ENCODE peak calls at places on chromosomes 1 and 21, in four cellular contexts. One of them, this sample, is unnamed.

GRCh38 chr1:44212355-44213221 is 683 bp upstream of the DMAP1 start:
- DNase-seq in H1: no peak
- DNase-seq in HepG2: no peak
- DNase-seq in A549: no peak
- DNase-seq in this sample: peak; percentile 7

GRCh38 chr1:245086389-245086969 is 68.3 kb upstream of the KIF26B start:
- DNase-seq in H1: no peak
- DNase-seq in HepG2: peak; percentile 55
- DNase-seq in A549: peak; percentile 7
- DNase-seq in this sample: no peak

GRCh38 chr1:234564035-234565029 is 45.6 kb downstream of the IRF2BP2 start:
- DNase-seq in HepG2: peak; percentile 66
- DNase-seq in H1: peak; percentile 3
- DNase-seq in A549: peak; percentile 83
- DNase-seq in this sample: no peak

GRCh38 chr1:39737546-39738169 is 1.0 kb upstream of the PPIE start:
- DNase-seq in A549: no peak
- DNase-seq in HepG2: peak; percentile 70
- DNase-seq in H1: no peak
- DNase-seq in this sample: no peak

GRCh38 chr1:22105611-22106207 is 37.2 kb downstream of the WNT4 start:
- DNase-seq in A549: peak; percentile 56
- DNase-seq in H1: no peak
- DNase-seq in HepG2: peak; percentile 44
- DNase-seq in this sample: no peak

GRCh38 chr1:119115301-119115700 is 25.2 kb downstream of the WARS2 start:
- DNase-seq in HepG2: no peak
- DNase-seq in H1: no peak
- DNase-seq in A549: no peak
- DNase-seq in this sample: no peak

GRCh38 chr1:117176579-117176978 is 34.1 kb downstream of the VTCN1 start:
- DNase-seq in HepG2: no peak
- DNase-seq in A549: no peak
- DNase-seq in H1: no peak
- DNase-seq in this sample: no peak

GRCh38 chr1:164559342-164560070 is 522 bp downstream of the PBX1 start:
- DNase-seq in A549: peak; percentile 52
- DNase-seq in HepG2: peak; percentile 3
- DNase-seq in H1: no peak
- DNase-seq in this sample: no peak

GRCh38 chr1:113282897-113283285 is 107.4 kb upstream of the MAGI3 start:
- DNase-seq in A549: no peak
- DNase-seq in HepG2: no peak
- DNase-seq in H1: no peak
- DNase-seq in this sample: no peak

GRCh38 chr1:121586369-121587229 is 401.8 kb downstream of the SRGAP2C start:
- DNase-seq in H1: no peak
- DNase-seq in HepG2: peak; percentile 97
- DNase-seq in A549: no peak
- DNase-seq in this sample: no peak

GRCh38 chr1:38000529-38001453 is 4.5 kb downstream of the FHL3 start:
- DNase-seq in H1: no peak
- DNase-seq in A549: no peak
- DNase-seq in HepG2: peak; percentile 56
- DNase-seq in this sample: no peak

GRCh38 chr1:166903232-166903631 is 27.2 kb upstream of the TADA1 start:
- DNase-seq in H1: no peak
- DNase-seq in HepG2: no peak
- DNase-seq in A549: no peak
- DNase-seq in this sample: peak; percentile 9

GRCh38 chr1:209751627-209752231 is 4.1 kb upstream of the TRAF3IP3 start:
- DNase-seq in HepG2: no peak
- DNase-seq in A549: no peak
- DNase-seq in H1: no peak
- DNase-seq in this sample: peak; percentile 86

GRCh38 chr1:97364086-97364485 is 556.7 kb downstream of the DPYD start:
- DNase-seq in HepG2: no peak
- DNase-seq in A549: no peak
- DNase-seq in H1: no peak
- DNase-seq in this sample: no peak

GRCh38 chr1:19387045-19387467 is 74.9 kb downstream of the SLC66A1 start:
- DNase-seq in H1: no peak
- DNase-seq in HepG2: peak; percentile 88
- DNase-seq in A549: no peak
- DNase-seq in this sample: no peak

GRCh38 chr21:25938673-25939395 is 204.1 kb downstream of the GABPA start:
- DNase-seq in A549: no peak
- DNase-seq in HepG2: no peak
- DNase-seq in H1: no peak
- DNase-seq in this sample: no peak

GRCh38 chr21:45950740-45951515 is 30.6 kb upstream of the COL6A1 start:
- DNase-seq in HepG2: no peak
- DNase-seq in H1: no peak
- DNase-seq in A549: no peak
- DNase-seq in this sample: no peak

GRCh38 chr1:203692565-203693470 is 66.2 kb downstream of the ATP2B4 start:
- DNase-seq in A549: peak; percentile 82
- DNase-seq in H1: no peak
- DNase-seq in HepG2: no peak
- DNase-seq in this sample: no peak

GRCh38 chr1:92934395-92935378 is 26.6 kb downstream of the DIPK1A start:
- DNase-seq in HepG2: no peak
- DNase-seq in A549: no peak
- DNase-seq in H1: no peak
- DNase-seq in this sample: no peak

GRCh38 chr1:41862411-41863221 is 56.1 kb downstream of the HIVEP3 start:
- DNase-seq in A549: peak; percentile 86
- DNase-seq in HepG2: no peak
- DNase-seq in H1: no peak
- DNase-seq in this sample: no peak

GRCh38 chr21:42392731-42393442 is 3.0 kb downstream of the TMPRSS3 start:
- DNase-seq in HepG2: peak; percentile 23
- DNase-seq in H1: no peak
- DNase-seq in A549: no peak
- DNase-seq in this sample: peak; percentile 96
- TF ChIP-seq HDAC2 in HepG2: no peak
- TF ChIP-seq HDAC2 in H1: no peak
- TF ChIP-seq HDAC2 in A549: no peak
- TF ChIP-seq HDAC2 in this sample: no peak

GRCh38 chr21:33936221-33937038 is 20.8 kb upstream of the ATP5PO start:
- DNase-seq in A549: no peak
- DNase-seq in H1: no peak
- DNase-seq in HepG2: no peak
- DNase-seq in this sample: no peak
- TF ChIP-seq HDAC2 in A549: no peak
- TF ChIP-seq HDAC2 in H1: no peak
- TF ChIP-seq HDAC2 in HepG2: no peak
- TF ChIP-seq HDAC2 in this sample: no peak

DNA sequence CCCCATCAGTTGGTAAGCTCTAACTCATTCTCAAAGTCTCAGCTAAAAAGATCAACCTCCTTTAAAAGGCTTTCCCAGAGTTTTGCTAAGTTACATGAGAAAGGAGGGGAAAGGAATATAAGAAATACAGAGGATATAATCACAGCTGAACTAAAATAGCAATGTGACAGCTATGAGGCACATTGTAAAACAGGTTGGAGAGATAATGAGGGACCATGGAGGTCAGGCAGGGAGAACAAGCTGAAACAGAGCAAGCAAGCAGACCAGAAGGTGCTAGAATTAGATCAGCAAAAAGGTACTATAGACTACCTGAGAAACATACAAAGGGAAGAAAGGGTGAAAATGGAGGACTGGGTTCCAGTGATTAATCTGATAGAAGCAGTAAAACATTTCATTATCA is 28.5 kb downstream of the GPATCH2 start:
- DNase-seq in H1: no peak
- DNase-seq in A549: no peak
- DNase-seq in HepG2: no peak
- DNase-seq in this sample: no peak
- TF ChIP-seq HDAC2 in H1: no peak
- TF ChIP-seq HDAC2 in A549: no peak
- TF ChIP-seq HDAC2 in HepG2: no peak
- TF ChIP-seq HDAC2 in this sample: no peak

GRCh38 chr1:87795615-87796337 is 467.1 kb downstream of the LMO4 start:
- DNase-seq in HepG2: peak; percentile 96
- DNase-seq in A549: peak; percentile 89
- DNase-seq in H1: no peak
- DNase-seq in this sample: no peak
- TF ChIP-seq HDAC2 in HepG2: no peak
- TF ChIP-seq HDAC2 in A549: no peak
- TF ChIP-seq HDAC2 in H1: no peak
- TF ChIP-seq HDAC2 in this sample: no peak

GRCh38 chr1:26540346-26540745 is 10.8 kb downstream of the RPS6KA1 start:
- DNase-seq in H1: no peak
- DNase-seq in HepG2: no peak
- DNase-seq in A549: no peak
- DNase-seq in this sample: no peak
- TF ChIP-seq HDAC2 in H1: no peak
- TF ChIP-seq HDAC2 in HepG2: no peak
- TF ChIP-seq HDAC2 in A549: no peak
- TF ChIP-seq HDAC2 in this sample: no peak

GRCh38 chr1:78591971-78592370 is 28.3 kb upstream of the IFI44L start:
- DNase-seq in A549: no peak
- DNase-seq in H1: no peak
- DNase-seq in HepG2: no peak
- DNase-seq in this sample: no peak
- TF ChIP-seq HDAC2 in A549: no peak
- TF ChIP-seq HDAC2 in H1: no peak
- TF ChIP-seq HDAC2 in HepG2: no peak
- TF ChIP-seq HDAC2 in this sample: no peak

DNA sequence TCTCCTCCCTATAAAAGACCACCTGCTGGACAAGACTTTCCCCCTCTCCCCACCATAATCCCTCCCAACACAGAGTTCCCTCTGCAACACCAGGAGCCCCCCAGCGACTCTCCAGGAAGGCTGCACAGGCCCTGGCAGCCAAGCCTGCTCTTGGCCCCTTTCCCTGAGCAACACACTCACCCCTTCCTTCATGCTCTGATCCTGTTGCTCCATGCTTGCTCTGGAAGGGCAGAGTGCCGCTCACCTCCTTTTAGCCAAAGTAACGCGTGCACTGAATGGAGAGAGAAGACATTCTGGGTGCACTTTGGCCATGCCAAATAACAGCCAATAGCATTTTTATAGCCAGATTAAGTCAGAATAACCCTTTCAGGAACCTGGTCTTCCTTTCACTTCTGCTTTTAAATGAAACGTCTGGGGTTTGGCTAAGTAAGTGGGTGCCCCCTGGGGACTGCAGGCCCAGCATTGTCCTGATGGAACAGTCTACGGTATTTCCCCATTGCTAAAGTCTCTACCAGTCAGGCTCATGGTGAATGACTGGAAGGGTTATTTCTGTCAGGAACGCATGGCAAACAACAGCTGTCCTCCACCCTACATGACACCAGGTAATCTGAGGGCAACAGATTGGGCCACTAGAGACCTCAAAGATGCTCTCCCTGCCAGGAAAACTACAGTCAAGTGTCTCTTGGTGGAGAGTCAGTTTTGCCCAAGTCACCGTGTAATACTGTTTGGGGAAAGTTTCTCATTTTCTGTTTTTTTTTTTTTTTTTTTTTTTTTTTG is at the start of gene SLC2A5:
- DNase-seq in A549: no peak
- DNase-seq in HepG2: no peak
- DNase-seq in H1: no peak
- DNase-seq in this sample: peak; percentile 93
- TF ChIP-seq HDAC2 in A549: no peak
- TF ChIP-seq HDAC2 in HepG2: no peak
- TF ChIP-seq HDAC2 in H1: no peak
- TF ChIP-seq HDAC2 in this sample: no peak

DNA sequence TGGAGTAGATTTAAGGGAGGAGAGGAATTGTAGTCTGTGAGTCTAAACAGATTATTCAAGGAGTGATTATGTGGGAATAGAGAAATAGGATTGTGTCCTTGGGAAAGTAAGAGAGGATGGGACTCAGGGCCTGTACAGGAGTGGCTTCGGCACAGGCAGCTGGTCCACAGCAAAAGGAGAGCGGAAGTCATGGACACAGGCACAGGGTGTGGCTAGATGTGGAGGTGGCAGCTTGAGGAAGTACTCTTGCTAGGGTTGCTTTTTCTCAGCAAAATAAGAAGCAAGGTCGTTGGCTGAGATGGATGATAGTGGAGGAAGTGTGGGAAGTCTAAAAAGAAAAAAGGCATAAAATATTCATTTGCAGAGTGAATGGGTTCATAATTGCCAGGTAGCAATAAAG is 18.5 kb upstream of the ZNF648 start:
- DNase-seq in A549: no peak
- DNase-seq in HepG2: no peak
- DNase-seq in H1: no peak
- DNase-seq in this sample: no peak
- TF ChIP-seq HDAC2 in A549: no peak
- TF ChIP-seq HDAC2 in HepG2: no peak
- TF ChIP-seq HDAC2 in H1: no peak
- TF ChIP-seq HDAC2 in this sample: no peak

This sample was measured in GM12878.